ENCODE peak calls at places on chromosomes 12 and 14, in nine cellular contexts. Q is anterior cingulate cortex; G is T follicular helper cell; E is stimulated activated CD4-positive, alpha-beta T cell treated with anti-CD3 and anti-CD28 coated beads, Interleukin-4, amount 100 ng/mL, for 24 hours; Z is aorta; U is pancreas; H is cardiac muscle cell; X is head of caudate nucleus; V is H9. I is an unnamed sample.

GRCh38 chr12:106442575-106442974 is 85.0 kb downstream of the POLR3B start:
- DNase-seq in U (no peak), X (no peak), E (no peak), V (no peak), Z (no peak), H (no peak), Q (no peak), G (no peak), I (no peak)

GRCh38 chr12:100138048-100138907 is 4.4 kb downstream of the BLTP3B start:
- DNase-seq in U (no peak), V (no peak), Q (peak), E (no peak), G (no peak), X (no peak), H (peak), Z (no peak), I (no peak)

GRCh38 chr12:117582135-117582784 is 220.8 kb upstream of the NOS1 start:
- DNase-seq in E (no peak), V (no peak), Q (no peak), X (no peak), Z (no peak), G (no peak), H (no peak), U (no peak), I (no peak)

GRCh38 chr12:19236656-19237055 is 107.1 kb downstream of the PLEKHA5 start:
- DNase-seq in G (no peak), U (no peak), H (peak), X (peak), Z (peak), V (no peak), Q (peak), E (no peak), I (no peak)

GRCh38 chr12:46661161-46661845 is 164.5 kb downstream of the SLC38A4 start:
- DNase-seq in E (no peak), V (no peak), Q (no peak), U (peak), X (no peak), H (peak), G (no peak), Z (no peak), I (no peak)

GRCh38 chr14:55446833-55447232 is 6.4 kb upstream of the TBPL2 start:
- DNase-seq in H (peak), X (no peak), Z (no peak), Q (no peak), U (peak), E (no peak), V (no peak), G (no peak), I (no peak)

GRCh38 chr14:76780875-76781647 is 19.8 kb downstream of the VASH1 start:
- DNase-seq in H (peak), E (no peak), X (peak), Q (peak), U (no peak), Z (peak), V (peak), G (no peak), I (no peak)

GRCh38 chr12:121943926-121944325 is 25.5 kb downstream of the CFAP251 start:
- DNase-seq in G (no peak), U (no peak), H (no peak), E (no peak), V (no peak), Z (no peak), X (no peak), Q (no peak), I (no peak)

GRCh38 chr12:51721281-51721940 is 127.1 kb downstream of the FIGNL2 start:
- DNase-seq in Q (peak), E (peak), V (peak), Z (peak), H (peak), X (peak), G (peak), U (no peak), I (no peak)

GRCh38 chr12:84551373-84551772 is 361.2 kb downstream of the SLC6A15 start:
- DNase-seq in Q (no peak), X (no peak), E (no peak), H (no peak), Z (no peak), G (no peak), V (no peak), U (no peak), I (no peak)

GRCh38 chr14:21868442-21869046 is 194.9 kb upstream of the OR4E1 start:
- DNase-seq in Q (no peak), X (peak), E (peak), U (peak), Z (no peak), V (peak), H (peak), G (peak), I (no peak)

GRCh38 chr12:62632521-62632920 is 165.9 kb downstream of the MON2 start:
- DNase-seq in Z (peak), E (no peak), Q (peak), X (peak), V (peak), H (peak), G (no peak), U (peak), I (peak)

GRCh38 chr14:68527329-68527851 is 265.5 kb downstream of the ZFP36L1 start:
- DNase-seq in V (no peak), E (no peak), X (no peak), H (no peak), Q (no peak), Z (peak), G (no peak), U (peak), I (no peak)

GRCh38 chr12:43968736-43969135 is 132.9 kb downstream of the TMEM117 start:
- DNase-seq in V (no peak), H (no peak), E (no peak), Q (no peak), U (no peak), Z (no peak), G (no peak), X (no peak), I (no peak)

GRCh38 chr14:71243697-71244096 is 336.4 kb downstream of the PCNX1 start:
- DNase-seq in Q (no peak), X (no peak), G (no peak), Z (no peak), H (peak), U (no peak), E (no peak), V (no peak), I (no peak)

GRCh38 chr14:55864890-55865655 is 253.1 kb upstream of the PELI2 start:
- DNase-seq in Q (no peak), G (no peak), Z (no peak), H (no peak), U (no peak), X (no peak), E (no peak), V (peak), I (no peak)

GRCh38 chr12:79260923-79261322 is 396.3 kb downstream of the SYT1 start:
- DNase-seq in E (no peak), G (no peak), V (no peak), H (no peak), Z (no peak), U (no peak), Q (no peak), X (no peak), I (no peak)

GRCh38 chr12:124560519-124560918 is 6.9 kb downstream of the NCOR2 start:
- DNase-seq in H (no peak), G (no peak), E (no peak), Q (no peak), X (no peak), Z (no peak), V (no peak), U (no peak), I (no peak)

GRCh38 chr12:54405573-54405972 is 13.5 kb downstream of the ITGA5 start:
- DNase-seq in H (no peak), V (no peak), Z (peak), G (no peak), E (no peak), X (no peak), Q (no peak), U (no peak), I (no peak)

GRCh38 chr14:92754956-92755355 is 6.5 kb upstream of the LGMN start:
- DNase-seq in E (no peak), G (no peak), H (no peak), Q (no peak), Z (no peak), X (no peak), V (no peak), U (peak), I (no peak)

GRCh38 chr12:98594050-98594853 is 766 bp downstream of the SLC25A3 start:
- DNase-seq in X (peak), Q (peak), E (no peak), Z (peak), U (peak), H (peak), V (no peak), G (no peak), I (peak)

GRCh38 chr12:85829391-85829790 is 6.8 kb downstream of the RASSF9 start:
- DNase-seq in Q (no peak), H (peak), X (no peak), E (no peak), G (no peak), Z (no peak), U (no peak), V (no peak), I (no peak)

GRCh38 chr12:7989827-7990491 is 42.6 kb upstream of the FOXJ2 start:
- DNase-seq in Z (peak), V (no peak), H (no peak), X (no peak), E (peak), Q (no peak), G (no peak), U (no peak), I (peak)

GRCh38 chr14:64838656-64839055 is 41.1 kb downstream of the SPTB start:
- DNase-seq in X (no peak), Q (no peak), H (no peak), V (no peak), G (no peak), U (no peak), E (no peak), Z (no peak), I (no peak)

GRCh38 chr12:47715393-47715876 is 9.6 kb upstream of the RPAP3 start:
- DNase-seq in H (peak), X (peak), Q (peak), E (peak), V (peak), Z (peak), U (peak), G (peak), I (peak)

GRCh38 chr12:65721541-65722190 is 102.6 kb upstream of the HMGA2 start:
- DNase-seq in E (no peak), G (no peak), X (no peak), Z (no peak), U (no peak), V (no peak), H (no peak), Q (no peak), I (no peak)

GRCh38 chr14:102510616-102511520 is 1.3 kb upstream of the ANKRD9 start:
- DNase-seq in Q (no peak), X (no peak), H (peak), U (peak), V (peak), E (no peak), Z (no peak), G (no peak), I (no peak)

GRCh38 chr12:49643961-49644619 is 20.7 kb downstream of the PRPF40B start:
- DNase-seq in U (no peak), G (no peak), V (no peak), Z (no peak), H (no peak), E (no peak), X (no peak), Q (no peak), I (no peak)

GRCh38 chr12:5185435-5186069 is 141.9 kb downstream of the KCNA5 start:
- DNase-seq in G (no peak), X (no peak), Z (no peak), U (no peak), Q (no peak), H (no peak), E (no peak), V (no peak), I (no peak)

GRCh38 chr14:49971156-49972141 is 78.6 kb downstream of the ARF6 start:
- DNase-seq in X (no peak), H (peak), Z (no peak), G (peak), V (no peak), E (peak), Q (no peak), U (no peak), I (no peak)

GRCh38 chr14:32358781-32359180 is 29.7 kb downstream of the AKAP6 start:
- DNase-seq in Z (no peak), G (no peak), Q (no peak), E (no peak), V (no peak), X (no peak), U (no peak), H (no peak), I (no peak)

GRCh38 chr14:105299654-105300541 is 903 bp downstream of the BRF1 start:
- DNase-seq in G (no peak), H (no peak), Q (no peak), V (peak), E (no peak), X (no peak), Z (peak), U (no peak), I (no peak)